ENCODE peak calls at places on chromosomes 7 and 10, in four cellular contexts. One of them, this sample, is unnamed. For H3K27me3, the result is how much of the 10 kb centered on the place peaks cover.

GRCh38 chr7:17456541-17456940 is 158.1 kb downstream of the AHR start:
- DNase-seq in AG04450: no peak
- DNase-seq in thoracic aorta: no peak
- DNase-seq in HCT116: no peak
- DNase-seq in this sample: no peak

GRCh38 chr10:24901686-24902399 is 50.6 kb downstream of the PRTFDC1 start:
- DNase-seq in AG04450: peak
- DNase-seq in thoracic aorta: peak
- DNase-seq in HCT116: peak
- DNase-seq in this sample: peak

GRCh38 chr7:29987821-29988317 is 1.7 kb downstream of the SCRN1 start:
- DNase-seq in AG04450: peak
- DNase-seq in thoracic aorta: no peak
- DNase-seq in HCT116: peak
- DNase-seq in this sample: peak

GRCh38 chr7:117810642-117811512 is 62.4 kb downstream of the CTTNBP2 start:
- DNase-seq in AG04450: no peak
- DNase-seq in thoracic aorta: no peak
- DNase-seq in HCT116: no peak
- DNase-seq in this sample: peak

GRCh38 chr7:151409555-151410404 is at the start of gene WDR86:
- DNase-seq in AG04450: no peak
- DNase-seq in thoracic aorta: no peak
- DNase-seq in HCT116: no peak
- DNase-seq in this sample: no peak

GRCh38 chr10:57161157-57161556 is 800.1 kb upstream of the ZWINT start:
- DNase-seq in AG04450: no peak
- DNase-seq in thoracic aorta: no peak
- DNase-seq in HCT116: no peak
- DNase-seq in this sample: no peak

GRCh38 chr7:104891949-104892348 is 122.1 kb upstream of the KMT2E start:
- DNase-seq in AG04450: no peak
- DNase-seq in thoracic aorta: no peak
- DNase-seq in HCT116: no peak
- DNase-seq in this sample: no peak

GRCh38 chr10:24952146-24952700 is at the start of gene PRTFDC1:
- DNase-seq in AG04450: no peak
- DNase-seq in thoracic aorta: no peak
- DNase-seq in HCT116: no peak
- DNase-seq in this sample: no peak

GRCh38 chr10:62277946-62278345 is 9.3 kb upstream of the RTKN2 start:
- DNase-seq in AG04450: no peak
- DNase-seq in thoracic aorta: no peak
- DNase-seq in HCT116: no peak
- DNase-seq in this sample: no peak

GRCh38 chr10:30058570-30059132 is 735 bp downstream of the JCAD start:
- DNase-seq in AG04450: no peak
- DNase-seq in thoracic aorta: no peak
- DNase-seq in HCT116: no peak
- DNase-seq in this sample: no peak

GRCh38 chr10:68562666-68563522 is 2.8 kb downstream of the TET1 start:
- DNase-seq in AG04450: no peak
- DNase-seq in thoracic aorta: no peak
- DNase-seq in HCT116: no peak
- DNase-seq in this sample: no peak

GRCh38 chr7:8357536-8357935 is 75.9 kb upstream of the NXPH1 start:
- DNase-seq in AG04450: no peak
- DNase-seq in thoracic aorta: no peak
- DNase-seq in HCT116: no peak
- DNase-seq in this sample: no peak

GRCh38 chr7:141706394-141707064 is 1.6 kb upstream of the WEE2 start:
- DNase-seq in AG04450: no peak
- DNase-seq in thoracic aorta: no peak
- DNase-seq in HCT116: no peak
- DNase-seq in this sample: peak

GRCh38 chr10:61404771-61405170 is 48.4 kb downstream of the TMEM26 start:
- DNase-seq in AG04450: peak
- DNase-seq in thoracic aorta: no peak
- DNase-seq in HCT116: no peak
- DNase-seq in this sample: peak

GRCh38 chr10:3902054-3902808 is 117.2 kb upstream of the KLF6 start:
- DNase-seq in AG04450: no peak
- DNase-seq in thoracic aorta: no peak
- DNase-seq in HCT116: no peak
- DNase-seq in this sample: peak

GRCh38 chr10:96610817-96611216 is 24.0 kb upstream of the TM9SF3 start:
- DNase-seq in AG04450: no peak
- DNase-seq in thoracic aorta: no peak
- DNase-seq in HCT116: no peak
- DNase-seq in this sample: no peak

GRCh38 chr7:134770676-134771075 is 8.8 kb upstream of the CALD1 start:
- DNase-seq in AG04450: no peak
- DNase-seq in thoracic aorta: no peak
- DNase-seq in HCT116: no peak
- DNase-seq in this sample: no peak

GRCh38 chr7:32532716-32533115 is 37.4 kb downstream of the AVL9 start:
- DNase-seq in AG04450: no peak
- DNase-seq in thoracic aorta: no peak
- DNase-seq in HCT116: no peak
- DNase-seq in this sample: no peak

GRCh38 chr7:151925446-151926335 is 30.6 kb upstream of the GALNTL5 start:
- DNase-seq in AG04450: no peak
- DNase-seq in thoracic aorta: no peak
- DNase-seq in HCT116: no peak
- DNase-seq in this sample: no peak

GRCh38 chr10:95440756-95441546 is 120.2 kb downstream of the SORBS1 start:
- DNase-seq in AG04450: no peak
- DNase-seq in thoracic aorta: no peak
- DNase-seq in HCT116: no peak
- DNase-seq in this sample: no peak

GRCh38 chr10:45627412-45628048 is 45.0 kb downstream of the ZFAND4 start:
- DNase-seq in AG04450: no peak
- DNase-seq in thoracic aorta: peak
- DNase-seq in HCT116: no peak
- DNase-seq in this sample: no peak

GRCh38 chr7:78472519-78472918 is 673.9 kb downstream of the PHTF2 start:
- DNase-seq in AG04450: peak
- DNase-seq in thoracic aorta: no peak
- DNase-seq in HCT116: no peak
- DNase-seq in this sample: peak

GRCh38 chr10:107213861-107214260 is 49.4 kb upstream of the SORCS1 start:
- DNase-seq in AG04450: no peak
- DNase-seq in thoracic aorta: no peak
- DNase-seq in HCT116: no peak
- DNase-seq in this sample: no peak

GRCh38 chr10:129694633-129695356 is 227.8 kb downstream of the MGMT start:
- DNase-seq in AG04450: no peak
- DNase-seq in thoracic aorta: no peak
- DNase-seq in HCT116: no peak
- DNase-seq in this sample: no peak

GRCh38 chr7:157861031-157861491 is 524.3 kb downstream of the DNAJB6 start:
- DNase-seq in AG04450: no peak
- DNase-seq in thoracic aorta: no peak
- DNase-seq in HCT116: no peak
- DNase-seq in this sample: no peak

GRCh38 chr7:12397671-12398070 is 6.0 kb downstream of the VWDE start:
- DNase-seq in AG04450: no peak
- DNase-seq in thoracic aorta: no peak
- DNase-seq in HCT116: no peak
- DNase-seq in this sample: no peak

GRCh38 chr7:100191775-100192174 is 14.1 kb downstream of the STAG3 start:
- DNase-seq in AG04450: peak
- DNase-seq in thoracic aorta: no peak
- DNase-seq in HCT116: no peak
- DNase-seq in this sample: no peak

GRCh38 chr7:132697032-132697431 is 120.8 kb upstream of the PLXNA4 start:
- DNase-seq in AG04450: no peak
- DNase-seq in thoracic aorta: no peak
- DNase-seq in HCT116: no peak
- DNase-seq in this sample: no peak

GRCh38 chr10:133276100-133276434 is 601 bp downstream of the ADAM8 start:
- DNase-seq in AG04450: no peak
- DNase-seq in thoracic aorta: no peak
- DNase-seq in HCT116: no peak
- DNase-seq in this sample: no peak

GRCh38 chr7:51901489-51901840 is 584.9 kb upstream of the COBL start:
- DNase-seq in AG04450: no peak
- DNase-seq in thoracic aorta: no peak
- DNase-seq in HCT116: no peak
- DNase-seq in this sample: no peak

GRCh38 chr7:135758531-135758932 is 9.9 kb upstream of the FAM180A start:
- DNase-seq in AG04450: no peak
- DNase-seq in thoracic aorta: no peak
- DNase-seq in HCT116: no peak
- DNase-seq in this sample: no peak

GRCh38 chr7:32479574-32480200 is 10.5 kb downstream of the LSM5 start:
- DNase-seq in AG04450: peak
- DNase-seq in thoracic aorta: no peak
- DNase-seq in HCT116: peak
- DNase-seq in this sample: no peak

GRCh38 chr10:102524746-102525145 is 21.0 kb downstream of the SUFU start:
- DNase-seq in AG04450: no peak
- DNase-seq in thoracic aorta: no peak
- DNase-seq in HCT116: no peak
- DNase-seq in this sample: no peak

GRCh38 chr7:107384025-107384424 is 85.8 kb upstream of the GPR22 start:
- DNase-seq in AG04450: no peak
- DNase-seq in thoracic aorta: no peak
- DNase-seq in HCT116: no peak
- DNase-seq in this sample: no peak

GRCh38 chr10:80202934-80203834 is 2.2 kb downstream of the ANXA11 start:
- DNase-seq in AG04450: peak
- DNase-seq in thoracic aorta: no peak
- DNase-seq in HCT116: peak
- DNase-seq in this sample: peak

GRCh38 chr10:120950103-120950561 is 99.0 kb downstream of the WDR11 start:
- DNase-seq in AG04450: no peak
- DNase-seq in thoracic aorta: no peak
- DNase-seq in HCT116: no peak
- DNase-seq in this sample: peak
- H3K27me3 ChIP-seq in AG04450: under half
- H3K27me3 ChIP-seq in thoracic aorta: under half
- H3K27me3 ChIP-seq in HCT116: under half
- H3K27me3 ChIP-seq in this sample: under half

GRCh38 chr10:97875391-97875790 is 25.7 kb downstream of the GOLGA7B start:
- DNase-seq in AG04450: no peak
- DNase-seq in thoracic aorta: no peak
- DNase-seq in HCT116: no peak
- DNase-seq in this sample: no peak

GRCh38 chr10:97870990-97871389 is 21.3 kb downstream of the GOLGA7B start:
- DNase-seq in AG04450: no peak
- DNase-seq in thoracic aorta: no peak
- DNase-seq in HCT116: no peak
- DNase-seq in this sample: no peak

GRCh38 chr10:97873569-97873968 is 23.9 kb downstream of the GOLGA7B start:
- DNase-seq in AG04450: no peak
- DNase-seq in thoracic aorta: no peak
- DNase-seq in HCT116: no peak
- DNase-seq in this sample: no peak

GRCh38 chr10:97876387-97876786 is 26.7 kb downstream of the GOLGA7B start:
- DNase-seq in AG04450: no peak
- DNase-seq in thoracic aorta: no peak
- DNase-seq in HCT116: no peak
- DNase-seq in this sample: no peak

DNA sequence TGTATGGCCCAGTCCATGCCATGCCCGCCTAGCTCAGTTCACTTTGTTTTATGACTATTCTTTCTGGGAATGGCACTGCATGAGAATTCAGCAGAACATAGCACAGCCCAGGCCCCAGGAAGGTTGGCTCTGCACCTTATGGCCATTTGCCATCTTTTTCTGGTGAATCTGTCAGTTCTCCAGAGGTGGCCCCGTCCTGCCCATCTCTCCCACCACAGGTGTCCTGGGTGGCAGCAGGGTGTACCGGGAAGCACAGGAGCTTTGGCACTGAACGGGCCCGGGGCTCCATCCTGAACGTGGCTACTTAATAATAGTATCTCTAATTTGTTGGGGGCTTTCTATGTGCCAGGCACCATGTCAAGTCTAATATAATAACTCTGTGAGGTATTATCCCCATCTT is 24.7 kb downstream of the GOLGA7B start:
- DNase-seq in AG04450: no peak
- DNase-seq in thoracic aorta: no peak
- DNase-seq in HCT116: no peak
- DNase-seq in this sample: no peak
- H3K27me3 ChIP-seq in AG04450: under half
- H3K27me3 ChIP-seq in thoracic aorta: under half
- H3K27me3 ChIP-seq in HCT116: under half
- H3K27me3 ChIP-seq in this sample: under half

GRCh38 chr7:155520114-155520513 is 26.2 kb downstream of the CNPY1 start:
- DNase-seq in AG04450: no peak
- DNase-seq in thoracic aorta: no peak
- DNase-seq in HCT116: no peak
- DNase-seq in this sample: no peak
- H3K27me3 ChIP-seq in AG04450: under half
- H3K27me3 ChIP-seq in thoracic aorta: under half
- H3K27me3 ChIP-seq in HCT116: under half
- H3K27me3 ChIP-seq in this sample: under half

DNA sequence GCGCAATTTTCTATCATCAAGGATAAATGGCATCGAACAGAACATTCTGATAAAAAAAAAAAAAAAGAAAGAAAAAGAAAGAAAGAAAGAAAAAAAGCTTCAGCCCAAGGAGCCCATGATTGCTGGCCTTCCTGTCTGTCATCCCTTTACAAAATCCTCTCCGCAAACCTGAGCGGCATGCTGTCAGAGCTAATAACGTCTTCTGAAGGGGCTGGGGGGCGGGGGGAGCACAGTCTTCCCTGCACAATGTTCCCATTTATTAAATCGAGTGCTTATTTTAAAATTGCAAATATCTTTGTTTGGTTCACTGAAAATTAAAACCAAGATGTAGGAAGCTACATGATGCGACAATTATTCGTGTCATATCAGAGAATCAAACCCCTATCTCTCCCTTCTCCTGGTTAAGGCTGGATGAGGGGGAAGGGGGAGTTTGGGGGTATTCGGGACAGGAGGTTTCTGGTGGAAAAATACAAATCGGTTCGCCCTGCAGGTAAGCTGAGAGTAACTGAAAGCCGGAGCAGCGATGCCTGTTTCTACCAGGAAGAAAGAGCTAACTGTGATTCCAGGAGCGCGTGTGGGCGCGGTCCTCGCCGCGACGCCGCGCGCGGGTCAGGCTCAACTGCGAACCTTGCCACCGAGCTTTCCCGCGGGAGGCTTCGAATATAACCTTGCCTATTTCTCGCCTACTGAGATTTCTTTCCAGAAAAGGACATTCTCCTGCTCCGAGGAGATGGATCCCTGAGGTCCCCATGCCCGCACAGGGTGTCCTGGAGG is 13.3 kb upstream of the DLX6 start:
- DNase-seq in AG04450: no peak
- DNase-seq in thoracic aorta: no peak
- DNase-seq in HCT116: no peak
- DNase-seq in this sample: no peak
- H3K27me3 ChIP-seq in AG04450: half or more
- H3K27me3 ChIP-seq in thoracic aorta: under half
- H3K27me3 ChIP-seq in HCT116: half or more
- H3K27me3 ChIP-seq in this sample: half or more

GRCh38 chr7:834277-834676 is 2.0 kb downstream of the SUN1 start:
- DNase-seq in AG04450: no peak
- DNase-seq in thoracic aorta: no peak
- DNase-seq in HCT116: no peak
- DNase-seq in this sample: no peak
- H3K27me3 ChIP-seq in AG04450: under half
- H3K27me3 ChIP-seq in thoracic aorta: under half
- H3K27me3 ChIP-seq in HCT116: under half
- H3K27me3 ChIP-seq in this sample: under half